ENCODE peak calls at places on chromosomes 12 and 14, in four cellular contexts. One of them, this sample, is unnamed.
A peak's percentile ranks its signal among the peaks of the same experiment; 100 is the strongest.

GRCh38 chr12:125902991-125903390 is 837.8 kb downstream of the AACS start:
- DNase-seq in ovary: no peak
- DNase-seq in nephron progenitor cell: no peak
- DNase-seq in adrenal gland: no peak
- DNase-seq in this sample: no peak

GRCh38 chr12:25447046-25447445 is 106.0 kb downstream of the LMNTD1 start:
- DNase-seq in adrenal gland: no peak
- DNase-seq in ovary: no peak
- DNase-seq in nephron progenitor cell: no peak
- DNase-seq in this sample: no peak

GRCh38 chr12:6627598-6627997 is 8.2 kb downstream of the LPAR5 start:
- DNase-seq in ovary: no peak
- DNase-seq in adrenal gland: no peak
- DNase-seq in nephron progenitor cell: no peak
- DNase-seq in this sample: no peak

GRCh38 chr14:89027097-89027740 is 202.8 kb downstream of the TTC8 start:
- DNase-seq in ovary: peak; percentile 60
- DNase-seq in nephron progenitor cell: peak; percentile 80
- DNase-seq in adrenal gland: peak; percentile 27
- DNase-seq in this sample: no peak

GRCh38 chr12:112418248-112418595 is 525 bp upstream of the PTPN11 start:
- DNase-seq in ovary: no peak
- DNase-seq in adrenal gland: no peak
- DNase-seq in nephron progenitor cell: no peak
- DNase-seq in this sample: no peak

GRCh38 chr14:57492859-57493258 is 798 bp downstream of the CCDC198 start:
- DNase-seq in ovary: no peak
- DNase-seq in adrenal gland: no peak
- DNase-seq in nephron progenitor cell: no peak
- DNase-seq in this sample: peak; percentile 85

GRCh38 chr12:44053550-44054243 is 217.8 kb downstream of the TMEM117 start:
- DNase-seq in nephron progenitor cell: no peak
- DNase-seq in adrenal gland: no peak
- DNase-seq in ovary: no peak
- DNase-seq in this sample: no peak

GRCh38 chr12:66662729-66663128 is 16.1 kb downstream of the GRIP1 start:
- DNase-seq in nephron progenitor cell: no peak
- DNase-seq in adrenal gland: no peak
- DNase-seq in ovary: no peak
- DNase-seq in this sample: no peak

GRCh38 chr14:34012978-34013713 is 62.3 kb upstream of the EGLN3 start:
- DNase-seq in adrenal gland: no peak
- DNase-seq in ovary: no peak
- DNase-seq in nephron progenitor cell: no peak
- DNase-seq in this sample: no peak

GRCh38 chr12:19316420-19316819 is 122.9 kb upstream of the AEBP2 start:
- DNase-seq in ovary: no peak
- DNase-seq in adrenal gland: no peak
- DNase-seq in nephron progenitor cell: no peak
- DNase-seq in this sample: no peak

GRCh38 chr12:101781834-101782543 is 42.7 kb upstream of the SYCP3 start:
- DNase-seq in ovary: no peak
- DNase-seq in nephron progenitor cell: no peak
- DNase-seq in adrenal gland: no peak
- DNase-seq in this sample: peak; percentile 6

GRCh38 chr12:109771746-109772621 is 58.4 kb downstream of the FAM222A start:
- DNase-seq in adrenal gland: peak; percentile 19
- DNase-seq in nephron progenitor cell: no peak
- DNase-seq in ovary: peak; percentile 34
- DNase-seq in this sample: no peak
- TF ChIP-seq CTCF in adrenal gland: no peak
- TF ChIP-seq CTCF in nephron progenitor cell: no peak
- TF ChIP-seq CTCF in ovary: no peak
- TF ChIP-seq CTCF in this sample: no peak

DNA sequence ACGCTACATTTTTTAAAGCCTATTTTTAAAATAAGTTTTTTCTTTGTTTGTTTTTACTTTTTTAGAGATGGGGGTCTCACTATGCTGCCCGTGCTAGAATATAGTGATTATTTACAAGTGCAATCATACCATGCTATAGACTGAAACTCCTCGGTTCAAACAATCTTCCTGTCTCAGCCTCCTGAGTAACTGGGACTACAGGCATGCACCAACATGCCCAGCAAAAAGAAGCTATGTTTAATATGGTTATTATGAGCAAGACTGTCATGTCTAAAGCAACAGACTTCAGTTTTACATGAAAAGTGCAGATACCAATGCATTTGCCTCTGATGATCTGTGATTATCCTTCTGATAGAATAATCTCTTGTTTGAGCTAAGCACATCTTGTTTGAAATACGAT is 45.6 kb upstream of the SGPP1 start:
- DNase-seq in ovary: no peak
- DNase-seq in adrenal gland: no peak
- DNase-seq in nephron progenitor cell: no peak
- DNase-seq in this sample: no peak
- TF ChIP-seq CTCF in ovary: no peak
- TF ChIP-seq CTCF in adrenal gland: no peak
- TF ChIP-seq CTCF in nephron progenitor cell: no peak
- TF ChIP-seq CTCF in this sample: no peak

GRCh38 chr14:90058876-90059458 is 2.8 kb upstream of the KCNK13 start:
- DNase-seq in ovary: no peak
- DNase-seq in adrenal gland: no peak
- DNase-seq in nephron progenitor cell: no peak
- DNase-seq in this sample: peak; percentile 33

GRCh38 chr14:90061849-90062794 is at the start of gene KCNK13:
- DNase-seq in ovary: no peak
- DNase-seq in adrenal gland: no peak
- DNase-seq in nephron progenitor cell: peak; percentile 50
- DNase-seq in this sample: no peak

GRCh38 chr14:90062852-90063539 is 1.2 kb downstream of the KCNK13 start:
- DNase-seq in ovary: no peak
- DNase-seq in nephron progenitor cell: no peak
- DNase-seq in adrenal gland: no peak
- DNase-seq in this sample: no peak

GRCh38 chr14:90060965-90061848 is 587 bp upstream of the KCNK13 start:
- DNase-seq in adrenal gland: no peak
- DNase-seq in nephron progenitor cell: peak; percentile 72
- DNase-seq in ovary: no peak
- DNase-seq in this sample: no peak

DNA sequence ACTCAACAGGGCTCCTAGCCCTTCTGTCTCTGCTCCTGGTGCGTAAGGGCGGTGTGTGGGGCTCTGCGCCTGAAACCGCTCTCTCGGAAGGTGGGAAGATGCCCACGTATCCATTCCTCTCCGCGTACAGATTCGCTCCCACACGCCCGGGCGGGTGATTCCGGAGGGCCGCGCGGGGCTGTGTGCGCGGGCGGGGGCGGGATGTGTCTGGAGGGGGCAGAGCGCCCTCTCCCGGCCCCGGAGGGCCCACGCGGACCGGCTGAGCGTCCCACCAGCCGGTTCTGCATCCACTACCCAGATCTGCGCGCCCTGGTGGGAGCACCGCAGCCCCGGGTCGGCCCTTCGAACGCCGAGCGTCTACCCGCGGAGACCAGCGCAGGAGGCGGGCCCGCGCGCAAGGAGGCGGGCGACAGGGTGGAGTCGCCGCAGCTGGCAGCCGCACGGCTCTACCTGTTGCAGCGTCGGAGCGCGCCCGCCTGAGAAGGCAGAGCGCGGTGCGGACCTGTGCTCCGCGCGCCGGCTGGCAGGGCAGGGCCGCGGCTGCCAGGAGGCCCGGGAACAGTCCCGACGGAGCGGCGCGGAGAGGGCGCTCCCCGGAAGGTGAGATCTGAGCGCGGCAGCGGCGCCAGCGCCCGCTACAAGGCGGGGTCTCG is 1.4 kb upstream of the KCNK13 start:
- DNase-seq in nephron progenitor cell: peak; percentile 75
- DNase-seq in adrenal gland: no peak
- DNase-seq in ovary: no peak
- DNase-seq in this sample: peak; percentile 55
- TF ChIP-seq CTCF in nephron progenitor cell: peak; percentile 53
- TF ChIP-seq CTCF in adrenal gland: peak; percentile 48
- TF ChIP-seq CTCF in ovary: no peak
- TF ChIP-seq CTCF in this sample: peak; percentile 55

GRCh38 chr12:11510671-11511070 is 115.3 kb upstream of the PRB2 start:
- DNase-seq in adrenal gland: no peak
- DNase-seq in nephron progenitor cell: no peak
- DNase-seq in ovary: no peak
- DNase-seq in this sample: no peak

GRCh38 chr12:11517080-11517479 is 121.7 kb upstream of the PRB2 start:
- DNase-seq in adrenal gland: no peak
- DNase-seq in ovary: no peak
- DNase-seq in nephron progenitor cell: no peak
- DNase-seq in this sample: no peak

GRCh38 chr12:11508699-11509098 is 113.3 kb upstream of the PRB2 start:
- DNase-seq in adrenal gland: no peak
- DNase-seq in nephron progenitor cell: no peak
- DNase-seq in ovary: no peak
- DNase-seq in this sample: peak; percentile 9

DNA sequence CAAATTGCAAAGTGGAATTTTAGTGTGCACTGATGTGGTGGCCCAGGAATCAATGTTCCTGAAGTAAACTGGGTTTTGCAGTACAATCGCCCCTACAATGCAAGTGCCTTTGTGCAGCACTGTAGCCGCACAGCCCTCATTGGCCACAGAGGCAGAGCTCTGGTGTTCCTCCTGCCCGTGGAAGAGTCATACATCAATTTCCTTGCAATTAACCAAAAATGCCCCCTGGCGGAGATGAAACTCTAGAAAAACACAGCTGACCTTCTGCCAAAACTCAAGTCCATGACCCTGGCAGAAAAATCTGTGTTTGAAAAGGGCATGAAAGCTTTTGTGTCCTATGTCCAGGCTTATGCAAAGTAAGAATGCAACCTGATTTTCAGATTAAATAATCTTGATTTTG is 117.9 kb upstream of the PRB2 start:
- DNase-seq in nephron progenitor cell: no peak
- DNase-seq in ovary: no peak
- DNase-seq in adrenal gland: no peak
- DNase-seq in this sample: peak; percentile 3
- TF ChIP-seq CTCF in nephron progenitor cell: no peak
- TF ChIP-seq CTCF in ovary: no peak
- TF ChIP-seq CTCF in adrenal gland: peak; percentile 13
- TF ChIP-seq CTCF in this sample: peak; percentile 16

GRCh38 chr14:69475194-69475818 is 9.2 kb upstream of the PLEKHD1 start:
- DNase-seq in adrenal gland: no peak
- DNase-seq in nephron progenitor cell: no peak
- DNase-seq in ovary: no peak
- DNase-seq in this sample: peak; percentile 7
- TF ChIP-seq CTCF in adrenal gland: no peak
- TF ChIP-seq CTCF in nephron progenitor cell: peak; percentile 34
- TF ChIP-seq CTCF in ovary: no peak
- TF ChIP-seq CTCF in this sample: peak; percentile 42

DNA sequence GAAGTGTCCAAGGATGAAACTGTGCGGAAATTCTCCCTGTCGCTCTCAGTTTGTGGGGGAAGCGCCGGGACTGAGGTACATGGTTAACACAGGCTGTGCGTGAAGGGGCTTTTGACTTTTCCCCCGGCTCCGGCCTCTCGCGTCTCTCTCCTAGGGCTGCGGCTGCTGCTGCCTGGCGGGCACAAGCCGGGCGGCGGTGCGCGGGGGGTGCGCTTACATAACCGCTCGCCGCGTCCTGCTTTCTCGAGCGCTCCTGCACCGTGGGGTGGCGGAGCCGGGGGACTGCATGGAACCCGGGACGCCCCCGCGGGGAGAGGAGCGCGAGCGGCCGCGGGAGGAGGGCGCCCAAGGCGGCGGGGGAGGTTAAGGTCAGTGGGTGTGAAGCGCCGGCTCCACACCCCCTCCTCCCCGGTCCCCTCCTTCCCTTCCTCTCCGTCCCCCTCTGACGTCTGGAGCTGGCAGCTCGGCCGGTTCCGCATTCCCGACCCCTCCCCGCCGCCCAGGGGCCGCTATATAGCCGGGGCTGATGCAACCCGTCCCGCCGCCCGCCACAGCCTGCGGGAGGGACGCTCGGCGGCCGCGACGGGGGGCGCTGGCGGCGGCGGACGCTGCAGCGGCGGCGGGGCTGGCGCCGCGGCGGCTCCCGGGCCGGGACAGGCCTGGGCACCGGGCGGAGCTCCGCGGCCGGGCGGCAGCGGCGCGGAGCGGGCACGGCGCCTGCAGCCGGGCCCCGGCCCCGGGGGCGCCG is at the start of gene JDP2:
- DNase-seq in nephron progenitor cell: peak; percentile 84
- DNase-seq in adrenal gland: peak; percentile 90
- DNase-seq in ovary: peak; percentile 94
- DNase-seq in this sample: peak; percentile 86
- TF ChIP-seq CTCF in nephron progenitor cell: no peak
- TF ChIP-seq CTCF in adrenal gland: peak; percentile 18
- TF ChIP-seq CTCF in ovary: no peak
- TF ChIP-seq CTCF in this sample: peak; percentile 10

DNA sequence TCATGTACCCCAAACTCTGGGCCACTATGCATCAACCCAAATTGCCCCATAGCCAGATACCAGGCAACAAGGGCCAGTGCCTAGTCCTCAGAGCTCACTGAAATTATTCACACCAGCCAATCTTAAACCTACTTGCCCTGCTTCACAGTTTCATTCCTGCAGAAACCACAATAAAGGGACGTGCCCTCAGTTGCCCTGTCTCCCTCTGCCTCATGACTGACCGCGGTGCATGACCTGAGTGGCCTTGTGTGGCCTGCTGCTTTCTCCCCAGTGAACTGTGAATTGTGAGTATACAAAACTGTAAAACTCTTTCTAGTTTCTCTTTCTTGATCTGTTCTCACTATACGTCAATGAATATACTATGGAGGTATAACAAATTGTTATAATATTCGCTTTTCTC is 490.9 kb upstream of the MIS18BP1 start:
- DNase-seq in adrenal gland: no peak
- DNase-seq in nephron progenitor cell: no peak
- DNase-seq in ovary: no peak
- DNase-seq in this sample: no peak
- TF ChIP-seq CTCF in adrenal gland: no peak
- TF ChIP-seq CTCF in nephron progenitor cell: no peak
- TF ChIP-seq CTCF in ovary: no peak
- TF ChIP-seq CTCF in this sample: no peak

DNA sequence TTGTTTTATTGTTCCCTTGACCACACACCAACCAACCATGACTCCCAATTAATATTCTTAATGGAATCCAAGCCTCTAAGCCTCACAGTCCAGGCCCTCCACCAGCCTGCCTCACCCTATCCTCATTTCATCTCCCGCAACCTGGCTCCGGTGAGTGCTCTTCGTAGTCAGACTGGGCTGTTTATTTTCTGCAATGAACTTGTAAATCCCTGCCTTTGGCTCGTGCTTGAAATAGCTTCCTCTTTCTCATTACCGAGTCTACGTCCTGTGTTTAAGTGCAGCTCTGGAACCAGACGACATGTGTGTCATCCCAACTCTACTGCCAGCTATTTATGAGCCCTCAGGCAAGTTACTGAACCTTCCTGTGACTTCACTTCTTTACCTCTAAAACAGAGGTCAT is 12.4 kb upstream of the ETFBKMT start:
- DNase-seq in nephron progenitor cell: no peak
- DNase-seq in adrenal gland: no peak
- DNase-seq in ovary: no peak
- DNase-seq in this sample: peak; percentile 61
- TF ChIP-seq CTCF in nephron progenitor cell: no peak
- TF ChIP-seq CTCF in adrenal gland: no peak
- TF ChIP-seq CTCF in ovary: no peak
- TF ChIP-seq CTCF in this sample: no peak